ENCODE peak calls at places on chromosome X, in seven cellular contexts. One of them, this sample, is unnamed.

GRCh38 chrX:91435465-91435864 is 826 bp downstream of the PABPC5 start:
- DNase-seq in NCI-H1417 treated with DMSO at 0.1 percent for 48 hours: no peak
- DNase-seq in pulmonary artery endothelial cell: no peak
- DNase-seq in fibroblast of the conjunctiva: no peak
- DNase-seq in islet precursor cell: no peak
- DNase-seq in GM12891: no peak
- DNase-seq in NCI-H1105: peak
- DNase-seq in this sample: no peak

GRCh38 chrX:68837119-68837518 is 8.3 kb downstream of the EFNB1 start:
- DNase-seq in pulmonary artery endothelial cell: no peak
- DNase-seq in fibroblast of the conjunctiva: no peak
- DNase-seq in NCI-H1417 treated with DMSO at 0.1 percent for 48 hours: no peak
- DNase-seq in islet precursor cell: no peak
- DNase-seq in NCI-H1105: no peak
- DNase-seq in GM12891: no peak
- DNase-seq in this sample: no peak

GRCh38 chrX:13923845-13924244 is 105.8 kb downstream of the GEMIN8 start:
- DNase-seq in NCI-H1105: no peak
- DNase-seq in islet precursor cell: no peak
- DNase-seq in NCI-H1417 treated with DMSO at 0.1 percent for 48 hours: peak
- DNase-seq in GM12891: no peak
- DNase-seq in fibroblast of the conjunctiva: no peak
- DNase-seq in pulmonary artery endothelial cell: no peak
- DNase-seq in this sample: no peak

GRCh38 chrX:9207142-9207541 is 173.2 kb upstream of the FAM9B start:
- DNase-seq in NCI-H1417 treated with DMSO at 0.1 percent for 48 hours: no peak
- DNase-seq in GM12891: no peak
- DNase-seq in islet precursor cell: no peak
- DNase-seq in pulmonary artery endothelial cell: no peak
- DNase-seq in fibroblast of the conjunctiva: no peak
- DNase-seq in NCI-H1105: no peak
- DNase-seq in this sample: no peak

GRCh38 chrX:103918050-103918449 is 44.4 kb upstream of the TMSB15B start:
- DNase-seq in NCI-H1105: peak
- DNase-seq in pulmonary artery endothelial cell: no peak
- DNase-seq in islet precursor cell: peak
- DNase-seq in GM12891: peak
- DNase-seq in NCI-H1417 treated with DMSO at 0.1 percent for 48 hours: peak
- DNase-seq in fibroblast of the conjunctiva: peak
- DNase-seq in this sample: no peak

GRCh38 chrX:22559506-22559905 is 286.8 kb downstream of the CBLL2 start:
- DNase-seq in fibroblast of the conjunctiva: no peak
- DNase-seq in pulmonary artery endothelial cell: no peak
- DNase-seq in GM12891: no peak
- DNase-seq in NCI-H1105: no peak
- DNase-seq in NCI-H1417 treated with DMSO at 0.1 percent for 48 hours: no peak
- DNase-seq in islet precursor cell: no peak
- DNase-seq in this sample: no peak

GRCh38 chrX:49243166-49243565 is 7.9 kb downstream of the CCDC22 start:
- DNase-seq in pulmonary artery endothelial cell: no peak
- DNase-seq in islet precursor cell: no peak
- DNase-seq in NCI-H1417 treated with DMSO at 0.1 percent for 48 hours: no peak
- DNase-seq in GM12891: no peak
- DNase-seq in NCI-H1105: no peak
- DNase-seq in fibroblast of the conjunctiva: no peak
- DNase-seq in this sample: no peak

GRCh38 chrX:24662344-24662743 is 15.2 kb upstream of the PCYT1B start:
- DNase-seq in fibroblast of the conjunctiva: no peak
- DNase-seq in NCI-H1105: no peak
- DNase-seq in pulmonary artery endothelial cell: no peak
- DNase-seq in islet precursor cell: no peak
- DNase-seq in NCI-H1417 treated with DMSO at 0.1 percent for 48 hours: no peak
- DNase-seq in GM12891: no peak
- DNase-seq in this sample: no peak

GRCh38 chrX:9542106-9542764 is 77.4 kb downstream of the TBL1X start:
- DNase-seq in NCI-H1105: no peak
- DNase-seq in NCI-H1417 treated with DMSO at 0.1 percent for 48 hours: no peak
- DNase-seq in fibroblast of the conjunctiva: no peak
- DNase-seq in pulmonary artery endothelial cell: no peak
- DNase-seq in GM12891: no peak
- DNase-seq in islet precursor cell: peak
- DNase-seq in this sample: no peak

GRCh38 chrX:153766098-153766817 is 2.2 kb downstream of the PLXNB3 start:
- DNase-seq in pulmonary artery endothelial cell: peak
- DNase-seq in GM12891: peak
- DNase-seq in fibroblast of the conjunctiva: peak
- DNase-seq in NCI-H1105: no peak
- DNase-seq in NCI-H1417 treated with DMSO at 0.1 percent for 48 hours: no peak
- DNase-seq in islet precursor cell: peak
- DNase-seq in this sample: no peak

GRCh38 chrX:1582686-1583437 is 8.5 kb upstream of the AKAP17A start:
- DNase-seq in fibroblast of the conjunctiva: no peak
- DNase-seq in GM12891: no peak
- DNase-seq in NCI-H1105: no peak
- DNase-seq in pulmonary artery endothelial cell: no peak
- DNase-seq in islet precursor cell: peak
- DNase-seq in NCI-H1417 treated with DMSO at 0.1 percent for 48 hours: no peak
- DNase-seq in this sample: no peak

GRCh38 chrX:56817179-56817578 is 88.1 kb downstream of the NBDY start:
- DNase-seq in NCI-H1417 treated with DMSO at 0.1 percent for 48 hours: no peak
- DNase-seq in GM12891: no peak
- DNase-seq in pulmonary artery endothelial cell: no peak
- DNase-seq in NCI-H1105: no peak
- DNase-seq in fibroblast of the conjunctiva: no peak
- DNase-seq in islet precursor cell: no peak
- DNase-seq in this sample: no peak

GRCh38 chrX:19677121-19677520 is 161.8 kb upstream of the MAP3K15 start:
- DNase-seq in fibroblast of the conjunctiva: no peak
- DNase-seq in pulmonary artery endothelial cell: no peak
- DNase-seq in GM12891: no peak
- DNase-seq in islet precursor cell: no peak
- DNase-seq in NCI-H1105: no peak
- DNase-seq in NCI-H1417 treated with DMSO at 0.1 percent for 48 hours: no peak
- DNase-seq in this sample: no peak

GRCh38 chrX:78119521-78120227 is 15.6 kb downstream of the PGK1 start:
- DNase-seq in pulmonary artery endothelial cell: no peak
- DNase-seq in NCI-H1417 treated with DMSO at 0.1 percent for 48 hours: no peak
- DNase-seq in fibroblast of the conjunctiva: no peak
- DNase-seq in NCI-H1105: no peak
- DNase-seq in GM12891: no peak
- DNase-seq in islet precursor cell: no peak
- DNase-seq in this sample: no peak

GRCh38 chrX:66988331-66988730 is 349.5 kb upstream of the EDA2R start:
- DNase-seq in NCI-H1417 treated with DMSO at 0.1 percent for 48 hours: no peak
- DNase-seq in pulmonary artery endothelial cell: no peak
- DNase-seq in NCI-H1105: no peak
- DNase-seq in GM12891: no peak
- DNase-seq in islet precursor cell: no peak
- DNase-seq in fibroblast of the conjunctiva: no peak
- DNase-seq in this sample: no peak

GRCh38 chrX:36898301-36898700 is 109.9 kb upstream of the FAM47C start:
- DNase-seq in NCI-H1417 treated with DMSO at 0.1 percent for 48 hours: no peak
- DNase-seq in islet precursor cell: no peak
- DNase-seq in NCI-H1105: no peak
- DNase-seq in GM12891: no peak
- DNase-seq in pulmonary artery endothelial cell: no peak
- DNase-seq in fibroblast of the conjunctiva: no peak
- DNase-seq in this sample: no peak

GRCh38 chrX:18883961-18884765 is 99.8 kb downstream of the PHKA2 start:
- DNase-seq in pulmonary artery endothelial cell: no peak
- DNase-seq in NCI-H1417 treated with DMSO at 0.1 percent for 48 hours: no peak
- DNase-seq in GM12891: no peak
- DNase-seq in NCI-H1105: no peak
- DNase-seq in fibroblast of the conjunctiva: no peak
- DNase-seq in islet precursor cell: no peak
- DNase-seq in this sample: no peak

GRCh38 chrX:128457674-128458073 is 405.5 kb upstream of the ACTRT1 start:
- DNase-seq in NCI-H1105: no peak
- DNase-seq in GM12891: no peak
- DNase-seq in islet precursor cell: no peak
- DNase-seq in fibroblast of the conjunctiva: no peak
- DNase-seq in pulmonary artery endothelial cell: no peak
- DNase-seq in NCI-H1417 treated with DMSO at 0.1 percent for 48 hours: no peak
- DNase-seq in this sample: no peak

GRCh38 chrX:149563359-149563758 is 13.6 kb upstream of the HSFX3 start:
- DNase-seq in islet precursor cell: peak
- DNase-seq in GM12891: no peak
- DNase-seq in NCI-H1417 treated with DMSO at 0.1 percent for 48 hours: no peak
- DNase-seq in NCI-H1105: no peak
- DNase-seq in pulmonary artery endothelial cell: no peak
- DNase-seq in fibroblast of the conjunctiva: no peak
- DNase-seq in this sample: no peak

GRCh38 chrX:48972214-48973164 is 845 bp upstream of the KCND1 start:
- DNase-seq in pulmonary artery endothelial cell: no peak
- DNase-seq in NCI-H1105: peak
- DNase-seq in NCI-H1417 treated with DMSO at 0.1 percent for 48 hours: no peak
- DNase-seq in fibroblast of the conjunctiva: peak
- DNase-seq in islet precursor cell: peak
- DNase-seq in GM12891: peak
- DNase-seq in this sample: no peak

GRCh38 chrX:63686878-63687714 is 97.9 kb downstream of the ARHGEF9 start:
- DNase-seq in NCI-H1417 treated with DMSO at 0.1 percent for 48 hours: no peak
- DNase-seq in pulmonary artery endothelial cell: no peak
- DNase-seq in fibroblast of the conjunctiva: peak
- DNase-seq in GM12891: no peak
- DNase-seq in islet precursor cell: peak
- DNase-seq in NCI-H1105: peak
- DNase-seq in this sample: no peak

GRCh38 chrX:5080812-5081211 is 1147.9 kb downstream of the NLGN4X start:
- DNase-seq in NCI-H1417 treated with DMSO at 0.1 percent for 48 hours: no peak
- DNase-seq in GM12891: no peak
- DNase-seq in islet precursor cell: no peak
- DNase-seq in pulmonary artery endothelial cell: no peak
- DNase-seq in fibroblast of the conjunctiva: no peak
- DNase-seq in NCI-H1105: no peak
- DNase-seq in this sample: no peak

GRCh38 chrX:109707322-109707721 is 25.7 kb downstream of the ACSL4 start:
- DNase-seq in NCI-H1417 treated with DMSO at 0.1 percent for 48 hours: no peak
- DNase-seq in fibroblast of the conjunctiva: no peak
- DNase-seq in islet precursor cell: no peak
- DNase-seq in NCI-H1105: no peak
- DNase-seq in GM12891: no peak
- DNase-seq in pulmonary artery endothelial cell: no peak
- DNase-seq in this sample: no peak

GRCh38 chrX:41047878-41048534 is 37.2 kb upstream of the USP9X start:
- DNase-seq in fibroblast of the conjunctiva: no peak
- DNase-seq in GM12891: no peak
- DNase-seq in pulmonary artery endothelial cell: no peak
- DNase-seq in NCI-H1417 treated with DMSO at 0.1 percent for 48 hours: no peak
- DNase-seq in islet precursor cell: no peak
- DNase-seq in NCI-H1105: no peak
- DNase-seq in this sample: no peak

GRCh38 chrX:42290608-42291007 is 367.3 kb upstream of the CASK start:
- DNase-seq in islet precursor cell: no peak
- DNase-seq in fibroblast of the conjunctiva: no peak
- DNase-seq in pulmonary artery endothelial cell: no peak
- DNase-seq in NCI-H1417 treated with DMSO at 0.1 percent for 48 hours: no peak
- DNase-seq in NCI-H1105: no peak
- DNase-seq in GM12891: no peak
- DNase-seq in this sample: no peak

GRCh38 chrX:41118156-41118555 is 32.9 kb downstream of the USP9X start:
- DNase-seq in pulmonary artery endothelial cell: no peak
- DNase-seq in NCI-H1105: no peak
- DNase-seq in islet precursor cell: no peak
- DNase-seq in fibroblast of the conjunctiva: no peak
- DNase-seq in NCI-H1417 treated with DMSO at 0.1 percent for 48 hours: no peak
- DNase-seq in GM12891: no peak
- DNase-seq in this sample: no peak

GRCh38 chrX:17876135-17876534 is 15.0 kb upstream of the RAI2 start:
- DNase-seq in islet precursor cell: no peak
- DNase-seq in NCI-H1105: no peak
- DNase-seq in GM12891: no peak
- DNase-seq in fibroblast of the conjunctiva: no peak
- DNase-seq in NCI-H1417 treated with DMSO at 0.1 percent for 48 hours: no peak
- DNase-seq in pulmonary artery endothelial cell: no peak
- DNase-seq in this sample: no peak

GRCh38 chrX:9953396-9953795 is 13.8 kb upstream of the CLDN34 start:
- DNase-seq in GM12891: no peak
- DNase-seq in islet precursor cell: no peak
- DNase-seq in fibroblast of the conjunctiva: no peak
- DNase-seq in NCI-H1417 treated with DMSO at 0.1 percent for 48 hours: no peak
- DNase-seq in pulmonary artery endothelial cell: no peak
- DNase-seq in NCI-H1105: no peak
- DNase-seq in this sample: no peak

GRCh38 chrX:149476513-149476912 is 28.6 kb downstream of the IDS start:
- DNase-seq in GM12891: no peak
- DNase-seq in fibroblast of the conjunctiva: no peak
- DNase-seq in NCI-H1105: no peak
- DNase-seq in pulmonary artery endothelial cell: no peak
- DNase-seq in NCI-H1417 treated with DMSO at 0.1 percent for 48 hours: no peak
- DNase-seq in islet precursor cell: no peak
- DNase-seq in this sample: no peak

GRCh38 chrX:125005863-125006262 is 313.8 kb upstream of the TEX13C start:
- DNase-seq in islet precursor cell: no peak
- DNase-seq in fibroblast of the conjunctiva: no peak
- DNase-seq in NCI-H1105: no peak
- DNase-seq in GM12891: no peak
- DNase-seq in pulmonary artery endothelial cell: no peak
- DNase-seq in NCI-H1417 treated with DMSO at 0.1 percent for 48 hours: no peak
- DNase-seq in this sample: no peak

GRCh38 chrX:124232523-124233201 is 99.8 kb upstream of the TEX13D start:
- DNase-seq in GM12891: no peak
- DNase-seq in islet precursor cell: no peak
- DNase-seq in pulmonary artery endothelial cell: no peak
- DNase-seq in NCI-H1417 treated with DMSO at 0.1 percent for 48 hours: no peak
- DNase-seq in fibroblast of the conjunctiva: no peak
- DNase-seq in NCI-H1105: no peak
- DNase-seq in this sample: no peak

GRCh38 chrX:1592128-1592862 is 891 bp downstream of the AKAP17A start:
- DNase-seq in GM12891: peak
- DNase-seq in pulmonary artery endothelial cell: no peak
- DNase-seq in fibroblast of the conjunctiva: no peak
- DNase-seq in NCI-H1105: no peak
- DNase-seq in islet precursor cell: peak
- DNase-seq in NCI-H1417 treated with DMSO at 0.1 percent for 48 hours: no peak
- DNase-seq in this sample: no peak

GRCh38 chrX:1932231-1932630 is 317.4 kb downstream of the ASMT start:
- DNase-seq in fibroblast of the conjunctiva: no peak
- DNase-seq in NCI-H1105: no peak
- DNase-seq in NCI-H1417 treated with DMSO at 0.1 percent for 48 hours: no peak
- DNase-seq in islet precursor cell: no peak
- DNase-seq in pulmonary artery endothelial cell: no peak
- DNase-seq in GM12891: no peak
- DNase-seq in this sample: no peak

GRCh38 chrX:28595346-28595745 is 8.1 kb downstream of the IL1RAPL1 start:
- DNase-seq in islet precursor cell: no peak
- DNase-seq in GM12891: no peak
- DNase-seq in NCI-H1417 treated with DMSO at 0.1 percent for 48 hours: no peak
- DNase-seq in pulmonary artery endothelial cell: no peak
- DNase-seq in NCI-H1105: no peak
- DNase-seq in fibroblast of the conjunctiva: no peak
- DNase-seq in this sample: no peak

GRCh38 chrX:16711219-16712115 is 1.0 kb downstream of the CTPS2 start:
- DNase-seq in GM12891: peak
- DNase-seq in NCI-H1417 treated with DMSO at 0.1 percent for 48 hours: no peak
- DNase-seq in islet precursor cell: no peak
- DNase-seq in fibroblast of the conjunctiva: no peak
- DNase-seq in pulmonary artery endothelial cell: no peak
- DNase-seq in NCI-H1105: no peak
- DNase-seq in this sample: no peak

GRCh38 chrX:9677098-9677739 is 88.4 kb downstream of the GPR143 start:
- DNase-seq in islet precursor cell: no peak
- DNase-seq in NCI-H1417 treated with DMSO at 0.1 percent for 48 hours: no peak
- DNase-seq in GM12891: peak
- DNase-seq in NCI-H1105: peak
- DNase-seq in fibroblast of the conjunctiva: no peak
- DNase-seq in pulmonary artery endothelial cell: peak
- DNase-seq in this sample: no peak

GRCh38 chrX:470686-471085 is 84.0 kb upstream of the PPP2R3B start:
- DNase-seq in fibroblast of the conjunctiva: no peak
- DNase-seq in islet precursor cell: no peak
- DNase-seq in NCI-H1105: no peak
- DNase-seq in pulmonary artery endothelial cell: no peak
- DNase-seq in GM12891: no peak
- DNase-seq in NCI-H1417 treated with DMSO at 0.1 percent for 48 hours: no peak
- DNase-seq in this sample: no peak

GRCh38 chrX:153477039-153477438 is 6.7 kb upstream of the HAUS7 start:
- DNase-seq in pulmonary artery endothelial cell: peak
- DNase-seq in fibroblast of the conjunctiva: no peak
- DNase-seq in NCI-H1417 treated with DMSO at 0.1 percent for 48 hours: no peak
- DNase-seq in GM12891: no peak
- DNase-seq in NCI-H1105: no peak
- DNase-seq in islet precursor cell: no peak
- DNase-seq in this sample: no peak